ENCODE peak calls at places on chromosome 1, in four cellular contexts. One of them, this sample, is unnamed.

GRCh38 chr1:182752077-182752826 is 37.3 kb upstream of the NPL start:
- DNase-seq in endodermal cell: peak; percentile 55
- DNase-seq in ovary: no peak
- DNase-seq in GM10248: no peak
- DNase-seq in this sample: peak; percentile 89

GRCh38 chr1:37741130-37741529 is 23.8 kb downstream of the EPHA10 start:
- DNase-seq in endodermal cell: no peak
- DNase-seq in ovary: no peak
- DNase-seq in GM10248: no peak
- DNase-seq in this sample: no peak

GRCh38 chr1:76082084-76082483 is 7.5 kb downstream of the ST6GALNAC3 start:
- DNase-seq in endodermal cell: no peak
- DNase-seq in ovary: no peak
- DNase-seq in GM10248: no peak
- DNase-seq in this sample: no peak

GRCh38 chr1:27604579-27605299 is 795 bp upstream of the AHDC1 start:
- DNase-seq in endodermal cell: peak; percentile 82
- DNase-seq in ovary: no peak
- DNase-seq in GM10248: no peak
- DNase-seq in this sample: no peak

GRCh38 chr1:56024155-56024554 is 555.2 kb downstream of the PLPP3 start:
- DNase-seq in endodermal cell: no peak
- DNase-seq in ovary: no peak
- DNase-seq in GM10248: no peak
- DNase-seq in this sample: no peak

GRCh38 chr1:4637616-4638346 is 16.6 kb upstream of the AJAP1 start:
- DNase-seq in endodermal cell: peak; percentile 61
- DNase-seq in ovary: peak; percentile 43
- DNase-seq in GM10248: no peak
- DNase-seq in this sample: no peak

GRCh38 chr1:20634065-20634593 is 871 bp downstream of the PINK1 start:
- DNase-seq in endodermal cell: no peak
- DNase-seq in ovary: no peak
- DNase-seq in GM10248: no peak
- DNase-seq in this sample: no peak

GRCh38 chr1:226630592-226630991 is 82.0 kb downstream of the STUM start:
- DNase-seq in endodermal cell: no peak
- DNase-seq in ovary: no peak
- DNase-seq in GM10248: no peak
- DNase-seq in this sample: no peak

GRCh38 chr1:64033667-64034215 is 169.7 kb upstream of the UBE2U start:
- DNase-seq in endodermal cell: no peak
- DNase-seq in ovary: no peak
- DNase-seq in GM10248: no peak
- DNase-seq in this sample: no peak

GRCh38 chr1:234599617-234600417 is 10.2 kb downstream of the IRF2BP2 start:
- DNase-seq in endodermal cell: peak; percentile 93
- DNase-seq in ovary: peak; percentile 86
- DNase-seq in GM10248: peak; percentile 86
- DNase-seq in this sample: peak; percentile 95

GRCh38 chr1:64186138-64186897 is 17.1 kb upstream of the UBE2U start:
- DNase-seq in endodermal cell: peak; percentile 31
- DNase-seq in ovary: no peak
- DNase-seq in GM10248: no peak
- DNase-seq in this sample: peak; percentile 82

GRCh38 chr1:223712184-223712855 is at the start of gene CAPN2:
- DNase-seq in endodermal cell: peak; percentile 88
- DNase-seq in ovary: peak; percentile 85
- DNase-seq in GM10248: peak; percentile 74
- DNase-seq in this sample: no peak

GRCh38 chr1:180033387-180033786 is 78.8 kb downstream of the CEP350 start:
- DNase-seq in endodermal cell: no peak
- DNase-seq in ovary: no peak
- DNase-seq in GM10248: no peak
- DNase-seq in this sample: no peak

GRCh38 chr1:168917309-168917708 is 188.3 kb upstream of the DPT start:
- DNase-seq in endodermal cell: peak; percentile 55
- DNase-seq in ovary: no peak
- DNase-seq in GM10248: no peak
- DNase-seq in this sample: no peak

GRCh38 chr1:151992345-151993083 is 1.1 kb downstream of the S100A10 start:
- DNase-seq in endodermal cell: peak; percentile 90
- DNase-seq in ovary: peak; percentile 73
- DNase-seq in GM10248: no peak
- DNase-seq in this sample: peak; percentile 96

GRCh38 chr1:195591917-195592672 is 1016.1 kb downstream of the KCNT2 start:
- DNase-seq in endodermal cell: no peak
- DNase-seq in ovary: no peak
- DNase-seq in GM10248: no peak
- DNase-seq in this sample: no peak

GRCh38 chr1:161481624-161482392 is 23.4 kb upstream of the FCGR2A start:
- DNase-seq in endodermal cell: no peak
- DNase-seq in ovary: no peak
- DNase-seq in GM10248: no peak
- DNase-seq in this sample: no peak

GRCh38 chr1:3688836-3689750 is 36.8 kb downstream of the TP73 start:
- DNase-seq in endodermal cell: peak; percentile 59
- DNase-seq in ovary: no peak
- DNase-seq in GM10248: no peak
- DNase-seq in this sample: no peak

GRCh38 chr1:147712605-147713004 is 42.3 kb upstream of the ACP6 start:
- DNase-seq in endodermal cell: no peak
- DNase-seq in ovary: no peak
- DNase-seq in GM10248: no peak
- DNase-seq in this sample: no peak

GRCh38 chr1:32874860-32875793 is 4.4 kb upstream of the FNDC5 start:
- DNase-seq in endodermal cell: no peak
- DNase-seq in ovary: no peak
- DNase-seq in GM10248: no peak
- DNase-seq in this sample: no peak

GRCh38 chr1:111930356-111930755 is 59.1 kb downstream of the KCND3 start:
- DNase-seq in endodermal cell: no peak
- DNase-seq in ovary: no peak
- DNase-seq in GM10248: no peak
- DNase-seq in this sample: no peak

GRCh38 chr1:101207891-101208290 is 28.9 kb upstream of the S1PR1 start:
- DNase-seq in endodermal cell: no peak
- DNase-seq in ovary: no peak
- DNase-seq in GM10248: no peak
- DNase-seq in this sample: no peak

GRCh38 chr1:228830185-228830953 is 95.1 kb downstream of the RHOU start:
- DNase-seq in endodermal cell: peak; percentile 61
- DNase-seq in ovary: no peak
- DNase-seq in GM10248: no peak
- DNase-seq in this sample: peak; percentile 24

GRCh38 chr1:152356736-152357135 is 3.1 kb downstream of the FLG2 start:
- DNase-seq in endodermal cell: no peak
- DNase-seq in ovary: no peak
- DNase-seq in GM10248: no peak
- DNase-seq in this sample: no peak

GRCh38 chr1:212699839-212700596 is at the start of gene BATF3:
- DNase-seq in endodermal cell: peak; percentile 75
- DNase-seq in ovary: peak; percentile 22
- DNase-seq in GM10248: peak; percentile 70
- DNase-seq in this sample: no peak

GRCh38 chr1:231694081-231694443 is 67.5 kb downstream of the DISC1 start:
- DNase-seq in endodermal cell: no peak
- DNase-seq in ovary: peak; percentile 53
- DNase-seq in GM10248: no peak
- DNase-seq in this sample: no peak

GRCh38 chr1:177346960-177347359 is 176.2 kb downstream of the BRINP2 start:
- DNase-seq in endodermal cell: no peak
- DNase-seq in ovary: no peak
- DNase-seq in GM10248: no peak
- DNase-seq in this sample: no peak

GRCh38 chr1:64744492-64745180 is at the start of gene RAVER2:
- DNase-seq in endodermal cell: peak; percentile 92
- DNase-seq in ovary: peak; percentile 69
- DNase-seq in GM10248: peak; percentile 54
- DNase-seq in this sample: no peak

GRCh38 chr1:150596095-150596892 is 16.9 kb upstream of the MCL1 start:
- DNase-seq in endodermal cell: no peak
- DNase-seq in ovary: no peak
- DNase-seq in GM10248: no peak
- DNase-seq in this sample: no peak

GRCh38 chr1:93621246-93621645 is 60.4 kb downstream of the BCAR3 start:
- DNase-seq in endodermal cell: no peak
- DNase-seq in ovary: no peak
- DNase-seq in GM10248: no peak
- DNase-seq in this sample: no peak

GRCh38 chr1:93636712-93637111 is 44.9 kb downstream of the BCAR3 start:
- DNase-seq in endodermal cell: no peak
- DNase-seq in ovary: no peak
- DNase-seq in GM10248: no peak
- DNase-seq in this sample: no peak

GRCh38 chr1:94362466-94363058 is 55.6 kb upstream of the ABCD3 start:
- DNase-seq in endodermal cell: no peak
- DNase-seq in ovary: no peak
- DNase-seq in GM10248: no peak
- DNase-seq in this sample: no peak

GRCh38 chr1:223350361-223350908 is 13.5 kb downstream of the SUSD4 start:
- DNase-seq in endodermal cell: no peak
- DNase-seq in ovary: no peak
- DNase-seq in GM10248: no peak
- DNase-seq in this sample: no peak

GRCh38 chr1:204350857-204351573 is 8.7 kb downstream of the PLEKHA6 start:
- DNase-seq in endodermal cell: peak; percentile 95
- DNase-seq in ovary: peak; percentile 85
- DNase-seq in GM10248: no peak
- DNase-seq in this sample: no peak

GRCh38 chr1:53600486-53600885 is 138.5 kb downstream of the GLIS1 start:
- DNase-seq in endodermal cell: peak; percentile 48
- DNase-seq in ovary: no peak
- DNase-seq in GM10248: no peak
- DNase-seq in this sample: no peak

GRCh38 chr1:94383966-94384408 is 34.2 kb upstream of the ABCD3 start:
- DNase-seq in endodermal cell: no peak
- DNase-seq in ovary: no peak
- DNase-seq in GM10248: peak; percentile 17
- DNase-seq in this sample: no peak

GRCh38 chr1:101203812-101204540 is 32.8 kb upstream of the S1PR1 start:
- DNase-seq in endodermal cell: no peak
- DNase-seq in ovary: no peak
- DNase-seq in GM10248: no peak
- DNase-seq in this sample: no peak